ENCODE peak calls at places on chromosomes 7 and 10, in four cellular contexts. E, Q, P and D are unnamed samples.

GRCh38 chr7:100825215-100825671 is 2.1 kb downstream of the EPHB4 start:
- DNase-seq in E (no peak), P (no peak), Q (no peak), D (no peak)

GRCh38 chr7:2063562-2064360 is 169.0 kb downstream of the MAD1L1 start:
- DNase-seq in E (no peak), P (no peak), Q (no peak), D (no peak)

GRCh38 chr7:81776159-81776558 is 6.3 kb upstream of the HGF start:
- DNase-seq in P (no peak), E (no peak), Q (no peak), D (no peak)

GRCh38 chr10:125029584-125030242 is 87.8 kb downstream of the ZRANB1 start:
- DNase-seq in P (no peak), E (no peak), Q (no peak), D (no peak)

GRCh38 chr10:79147306-79147705 is 78.5 kb downstream of the ZMIZ1 start:
- DNase-seq in E (no peak), Q (no peak), P (no peak), D (no peak)

GRCh38 chr7:140640060-140640611 is 477 bp downstream of the DENND2A start:
- DNase-seq in Q (no peak), P (no peak), E (no peak), D (peak; percentile 65)

GRCh38 chr10:128623776-128624175 is 497.6 kb upstream of the MKI67 start:
- DNase-seq in P (no peak), E (no peak), Q (no peak), D (no peak)

GRCh38 chr7:76403780-76404494 is 5.6 kb downstream of the SSC4D start:
- DNase-seq in Q (no peak), P (peak; percentile 36), E (no peak), D (no peak)

GRCh38 chr7:957418-958220 is 3.1 kb upstream of the ADAP1 start:
- DNase-seq in P (peak; percentile 81), Q (no peak), E (no peak), D (peak; percentile 42)
- TF ChIP-seq ETV6 in P (no peak), Q (no peak), E (no peak), D (no peak)

GRCh38 chr10:59561397-59562121 is 148.1 kb downstream of the SLC16A9 start:
- DNase-seq in P (no peak), Q (no peak), E (no peak), D (no peak)
- TF ChIP-seq ETV6 in P (no peak), Q (no peak), E (no peak), D (no peak)

GRCh38 chr10:102633282-102633681 is 11.0 kb upstream of the TRIM8 start:
- DNase-seq in Q (no peak), P (no peak), E (no peak), D (no peak)
- TF ChIP-seq ETV6 in Q (no peak), P (no peak), E (no peak), D (no peak)

GRCh38 chr10:32142646-32143045 is 86.4 kb upstream of the KIF5B start:
- DNase-seq in P (no peak), Q (no peak), E (no peak), D (no peak)
- TF ChIP-seq ETV6 in P (no peak), Q (no peak), E (no peak), D (no peak)

DNA sequence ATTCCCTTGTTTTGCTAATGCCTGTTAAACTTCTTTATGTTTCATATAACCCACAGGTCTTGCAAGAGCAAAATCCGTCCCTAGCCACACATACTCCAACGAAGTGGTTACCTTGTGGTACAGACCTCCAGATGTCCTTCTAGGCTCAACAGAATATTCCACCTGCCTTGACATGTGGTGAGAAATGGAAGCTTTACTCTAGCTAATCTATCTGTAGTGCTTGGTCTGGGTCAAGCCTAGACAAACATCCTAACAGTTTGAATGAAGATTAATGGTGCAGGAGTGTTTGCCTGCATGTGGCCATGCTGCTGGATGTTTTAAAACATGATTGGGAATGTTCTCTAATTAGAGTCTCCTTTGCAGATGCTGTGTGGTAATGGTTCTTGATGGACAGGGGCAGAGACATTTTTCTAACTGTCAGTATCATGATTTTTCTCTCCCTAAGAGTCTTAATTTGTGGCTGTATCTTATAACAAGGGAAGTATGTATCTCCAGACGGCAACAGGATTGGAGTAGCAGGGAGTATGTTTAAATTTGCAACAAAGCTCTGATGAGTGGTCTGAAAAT is 308.5 kb upstream of the FZD1 start:
- DNase-seq in P (no peak), E (no peak), Q (no peak), D (no peak)
- TF ChIP-seq ETV6 in P (no peak), E (no peak), Q (no peak), D (no peak)

GRCh38 chr10:33665512-33665911 is 331.0 kb upstream of the NRP1 start:
- DNase-seq in P (no peak), E (no peak), Q (no peak), D (no peak)

GRCh38 chr10:33660329-33660728 is 325.9 kb upstream of the NRP1 start:
- DNase-seq in Q (no peak), E (no peak), P (no peak), D (peak; percentile 22)

GRCh38 chr10:33664070-33664469 is 329.6 kb upstream of the NRP1 start:
- DNase-seq in Q (no peak), P (no peak), E (no peak), D (no peak)

GRCh38 chr10:33657913-33658312 is 323.4 kb upstream of the NRP1 start:
- DNase-seq in E (no peak), Q (no peak), P (no peak), D (no peak)

GRCh38 chr10:33661580-33662269 is 327.3 kb upstream of the NRP1 start:
- DNase-seq in Q (no peak), E (no peak), P (peak; percentile 41), D (no peak)
- TF ChIP-seq ETV6 in Q (no peak), E (no peak), P (no peak), D (no peak)